ENCODE peak calls at places on chromosomes 12 and 14, in nine cellular contexts. P, J, Y, W, V, T, F, N and I are unnamed samples.

GRCh38 chr14:28785096-28785952 is 18.7 kb downstream of the FOXG1 start:
- DNase-seq in F (no peak), W (no peak), N (no peak), Y (no peak), P (no peak), J (no peak), V (no peak), T (no peak), I (peak)

GRCh38 chr12:127145929-127146789 is 1120.8 kb upstream of the TMEM132C start:
- DNase-seq in P (peak), W (no peak), T (peak), V (no peak), J (peak), Y (peak), N (peak), F (peak), I (peak)

GRCh38 chr12:106892075-106892474 is 63.6 kb upstream of the TMEM263 start:
- DNase-seq in Y (peak), P (peak), F (no peak), T (no peak), W (no peak), V (no peak), N (no peak), J (no peak), I (no peak)

GRCh38 chr12:116924558-116925453 is 14.1 kb downstream of the FBXW8 start:
- DNase-seq in V (no peak), W (no peak), N (no peak), Y (peak), F (no peak), P (no peak), T (no peak), J (no peak), I (no peak)

GRCh38 chr14:105300542-105301102 is at the start of gene BRF1:
- DNase-seq in W (peak), Y (peak), J (peak), T (peak), P (peak), N (peak), V (peak), F (peak), I (peak)

GRCh38 chr14:47278233-47278842 is 397.1 kb downstream of the MDGA2 start:
- DNase-seq in V (no peak), Y (peak), N (peak), T (no peak), F (no peak), W (no peak), J (peak), P (no peak), I (peak)

GRCh38 chr12:99879439-99879838 is 105.3 kb downstream of the ANKS1B start:
- DNase-seq in Y (no peak), F (no peak), P (no peak), N (no peak), V (no peak), T (no peak), J (no peak), W (no peak), I (no peak)

GRCh38 chr12:82413994-82414393 is 55.7 kb downstream of the METTL25 start:
- DNase-seq in V (no peak), W (no peak), N (no peak), Y (peak), F (no peak), T (no peak), J (no peak), P (no peak), I (no peak)

GRCh38 chr14:37089410-37089809 is 83.0 kb downstream of the SLC25A21 start:
- DNase-seq in F (no peak), V (no peak), W (no peak), T (no peak), N (no peak), Y (no peak), J (no peak), P (no peak), I (no peak)

GRCh38 chr14:35921745-35922144 is 95.6 kb downstream of the BRMS1L start:
- DNase-seq in V (no peak), F (no peak), N (no peak), P (no peak), W (no peak), J (no peak), Y (no peak), T (no peak), I (no peak)

GRCh38 chr14:65239143-65239672 is 136.9 kb upstream of the MAX start:
- DNase-seq in N (no peak), V (no peak), Y (no peak), J (no peak), T (peak), F (no peak), W (peak), P (peak), I (no peak)

GRCh38 chr14:103395245-103395644 is 10.0 kb downstream of the MARK3 start:
- DNase-seq in W (no peak), T (no peak), V (no peak), N (no peak), J (no peak), F (no peak), P (no peak), Y (no peak), I (no peak)

GRCh38 chr14:86481105-86481504 is 951.2 kb downstream of the FLRT2 start:
- DNase-seq in P (no peak), N (no peak), F (no peak), Y (no peak), J (no peak), T (no peak), V (no peak), W (no peak), I (no peak)

GRCh38 chr12:56884421-56884820 is 49.8 kb downstream of the SDR9C7 start:
- DNase-seq in T (no peak), W (no peak), N (no peak), J (no peak), F (no peak), Y (no peak), V (no peak), P (no peak), I (no peak)

GRCh38 chr12:2690348-2691000 is 104.3 kb upstream of the FKBP4 start:
- DNase-seq in J (no peak), F (no peak), P (no peak), V (no peak), N (no peak), Y (no peak), T (peak), W (no peak), I (no peak)

GRCh38 chr14:35504260-35504659 is 29.7 kb upstream of the INSM2 start:
- DNase-seq in N (no peak), F (no peak), W (no peak), T (no peak), J (no peak), V (no peak), Y (no peak), P (no peak), I (no peak)

GRCh38 chr14:102516531-102517411 is 7.2 kb upstream of the ANKRD9 start:
- DNase-seq in J (no peak), T (peak), W (no peak), F (peak), N (peak), Y (peak), V (no peak), P (peak), I (no peak)

GRCh38 chr12:12549426-12549825 is 13.2 kb downstream of the DUSP16 start:
- DNase-seq in Y (no peak), F (no peak), N (no peak), W (no peak), V (no peak), P (no peak), J (no peak), T (no peak), I (no peak)

GRCh38 chr12:96986883-96987523 is 79.9 kb downstream of the NEDD1 start:
- DNase-seq in P (no peak), T (no peak), N (peak), Y (no peak), V (no peak), J (no peak), F (no peak), W (no peak), I (no peak)

GRCh38 chr14:49545071-49545470 is 41.1 kb downstream of the RPS29 start:
- DNase-seq in N (no peak), Y (no peak), P (no peak), W (no peak), T (no peak), V (no peak), J (no peak), F (no peak), I (no peak)

GRCh38 chr12:108063192-108063591 is 65.9 kb upstream of the WSCD2 start:
- DNase-seq in T (no peak), Y (no peak), W (no peak), J (no peak), P (no peak), F (no peak), V (no peak), N (no peak), I (no peak)

GRCh38 chr12:46362895-46363581 is 9.5 kb downstream of the SLC38A2 start:
- DNase-seq in P (no peak), Y (no peak), F (no peak), N (no peak), W (no peak), V (no peak), J (no peak), T (no peak), I (no peak)

GRCh38 chr12:107511292-107511691 is 174.3 kb upstream of the PWP1 start:
- DNase-seq in Y (no peak), J (no peak), P (no peak), W (no peak), T (peak), N (no peak), F (no peak), V (no peak), I (no peak)

GRCh38 chr12:124740691-124741137 is 123.0 kb downstream of the SCARB1 start:
- DNase-seq in V (no peak), P (no peak), Y (peak), T (no peak), W (no peak), F (no peak), N (no peak), J (no peak), I (peak)

GRCh38 chr12:77685112-77685511 is 145.6 kb upstream of the NAV3 start:
- DNase-seq in Y (peak), J (peak), N (peak), F (no peak), P (no peak), W (peak), T (peak), V (no peak), I (no peak)

DNA sequence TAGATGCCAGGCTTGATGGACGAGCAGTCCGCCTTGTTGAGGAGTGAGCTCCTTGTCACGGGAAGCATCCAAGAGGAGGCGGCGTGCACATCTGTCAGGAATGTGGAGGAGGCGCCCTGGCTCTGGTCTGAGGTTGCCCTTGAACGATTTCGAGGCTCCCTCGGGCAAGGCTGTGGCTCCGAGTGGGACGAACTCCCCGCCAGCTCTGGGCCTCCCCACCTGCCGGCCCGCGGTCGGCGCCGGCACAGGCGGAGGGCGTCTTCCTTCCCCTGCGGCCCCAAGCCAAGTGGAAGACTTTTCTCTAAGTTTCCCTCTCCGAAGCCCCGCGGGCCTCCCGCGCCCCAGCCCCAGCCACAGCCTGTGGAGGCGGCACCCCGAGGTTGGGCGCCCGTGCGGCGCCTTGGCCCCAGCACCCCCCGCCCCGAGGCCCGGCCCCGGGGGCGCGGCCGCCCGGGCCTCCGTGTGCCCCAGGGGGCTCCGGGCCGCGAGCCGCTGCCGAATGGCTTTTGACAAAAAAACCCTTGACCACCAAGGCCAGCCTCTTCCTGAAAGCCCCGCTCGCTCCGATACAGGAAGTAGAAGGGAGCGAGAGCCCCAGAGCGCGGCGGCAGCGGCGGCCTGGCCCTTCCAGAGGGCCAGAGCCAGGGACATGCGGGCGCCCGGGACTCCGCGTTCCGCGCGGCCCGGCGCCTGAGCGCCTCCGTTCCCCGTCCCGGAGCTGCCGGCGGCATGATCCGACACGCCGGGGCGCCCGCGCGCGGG is at the start of gene RIN3:
- DNase-seq in T (peak), F (peak), Y (peak), P (peak), N (peak), V (peak), W (no peak), J (peak), I (no peak)
- H3K4me3 ChIP-seq in T (peak), F (peak), Y (peak), P (peak), N (peak), V (peak), W (peak), J (peak), I (peak)

GRCh38 chr12:42492267-42492666 is 97.3 kb downstream of the PRICKLE1 start:
- DNase-seq in N (no peak), Y (no peak), T (no peak), P (no peak), F (no peak), V (no peak), W (no peak), J (no peak), I (no peak)

GRCh38 chr12:42485823-42486222 is 103.7 kb downstream of the PRICKLE1 start:
- DNase-seq in T (no peak), Y (no peak), V (no peak), P (no peak), J (no peak), W (no peak), N (no peak), F (no peak), I (no peak)

GRCh38 chr12:42495244-42495643 is 94.3 kb downstream of the PRICKLE1 start:
- DNase-seq in J (no peak), N (no peak), V (no peak), F (no peak), W (no peak), Y (no peak), T (no peak), P (no peak), I (no peak)

GRCh38 chr12:42486407-42486806 is 103.1 kb downstream of the PRICKLE1 start:
- DNase-seq in J (no peak), W (no peak), P (no peak), T (no peak), V (no peak), F (no peak), N (no peak), Y (no peak), I (no peak)

GRCh38 chr12:42490261-42490842 is 99.2 kb downstream of the PRICKLE1 start:
- DNase-seq in T (no peak), W (no peak), F (no peak), Y (no peak), J (no peak), V (no peak), N (no peak), P (no peak), I (no peak)
- TF ChIP-seq CTCF in T (no peak), W (no peak), F (no peak), Y (no peak), J (no peak), V (no peak), N (no peak), P (no peak), I (no peak)

GRCh38 chr14:22489957-22490950 is 98.8 kb downstream of the DAD1 start:
- DNase-seq in T (no peak), W (no peak), J (no peak), P (no peak), N (no peak), F (no peak), V (no peak), Y (no peak), I (no peak)
- H3K4me3 ChIP-seq in T (no peak), W (no peak), J (no peak), P (no peak), N (no peak), F (peak), V (no peak), Y (no peak), I (no peak)

GRCh38 chr12:105378821-105379400 is 48.4 kb downstream of the C12orf75 start:
- DNase-seq in V (no peak), T (no peak), J (no peak), W (no peak), F (no peak), P (no peak), N (no peak), Y (no peak), I (no peak)

GRCh38 chr12:105385141-105385540 is 54.6 kb downstream of the C12orf75 start:
- DNase-seq in N (no peak), W (no peak), T (no peak), J (no peak), V (no peak), P (no peak), F (no peak), Y (peak), I (no peak)

GRCh38 chr12:105386431-105386830 is 55.9 kb downstream of the C12orf75 start:
- DNase-seq in J (no peak), V (no peak), Y (no peak), N (no peak), W (no peak), F (no peak), P (no peak), T (no peak), I (no peak)

GRCh38 chr12:105384220-105384619 is 53.7 kb downstream of the C12orf75 start:
- DNase-seq in W (no peak), T (no peak), F (no peak), N (no peak), Y (no peak), J (no peak), P (no peak), V (no peak), I (no peak)

DNA sequence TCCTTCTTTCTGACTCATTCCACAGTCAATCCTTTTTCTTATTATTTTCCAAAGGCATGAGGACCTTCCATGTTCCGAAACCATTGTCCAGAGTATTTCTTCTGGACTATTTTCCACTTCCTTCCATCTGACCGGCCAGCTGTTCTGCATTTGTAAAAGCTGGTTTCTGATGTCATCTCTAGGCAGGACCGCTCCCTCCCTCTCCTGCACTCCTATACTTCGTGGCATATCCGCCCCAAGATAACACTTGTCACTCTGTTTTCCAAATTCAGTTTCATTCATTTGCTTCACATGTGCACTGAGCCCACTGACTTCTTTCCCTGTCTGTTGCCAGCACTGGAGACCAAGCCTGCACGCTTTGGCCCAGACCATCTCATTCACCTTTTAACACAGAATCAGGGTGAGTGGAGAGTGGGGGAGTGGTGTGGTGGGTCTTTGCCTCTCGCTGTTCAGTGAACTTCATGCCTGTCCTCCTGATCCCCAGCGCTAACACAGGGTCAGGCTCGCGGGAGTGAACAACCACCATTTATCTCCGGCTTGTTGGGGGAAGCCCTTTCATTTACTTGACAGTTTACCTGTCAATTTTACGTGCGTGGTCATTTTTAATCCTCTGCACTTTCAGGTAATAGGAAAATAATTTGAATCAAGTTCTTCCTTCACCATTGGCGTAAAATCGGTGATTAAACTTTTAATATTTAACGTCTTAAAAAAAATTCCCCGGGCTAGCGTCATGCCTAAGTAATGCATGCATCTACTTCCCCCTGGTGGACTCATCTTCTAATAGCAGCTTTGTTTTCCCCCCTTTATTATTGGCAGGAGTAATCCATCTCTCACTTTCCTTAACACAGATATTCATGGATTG is 52.5 kb downstream of the C12orf75 start:
- DNase-seq in Y (peak), P (no peak), W (no peak), J (peak), V (no peak), F (no peak), T (no peak), N (peak), I (no peak)
- TF ChIP-seq CTCF in Y (peak), P (peak), W (peak), J (peak), V (peak), F (peak), T (no peak), N (peak), I (peak)

DNA sequence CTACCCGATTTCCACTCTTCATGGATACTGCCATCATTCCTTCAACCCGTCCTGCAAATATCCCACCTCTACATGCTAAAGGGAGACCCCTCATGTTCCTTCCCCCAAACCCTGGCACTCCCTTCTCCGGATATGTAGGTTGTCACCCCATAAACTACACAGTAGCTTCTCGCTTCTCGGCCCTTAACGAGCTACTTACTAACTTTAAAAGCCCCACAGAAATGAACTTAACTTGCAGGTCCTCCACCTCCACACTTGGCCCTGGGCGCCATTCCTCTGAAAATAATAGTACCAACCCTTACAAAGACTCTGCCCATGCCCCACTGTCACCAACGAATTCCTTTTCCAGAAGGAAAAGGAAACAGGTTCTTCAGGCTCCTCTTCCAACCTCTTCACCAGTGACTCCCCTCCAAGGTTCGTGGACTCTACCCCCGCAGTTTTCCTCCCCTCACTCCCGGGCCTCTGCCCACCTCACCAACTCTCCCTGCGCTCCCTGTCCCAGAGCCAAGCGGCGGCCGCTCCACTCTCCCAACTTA is 1.2 kb downstream of the SPPL3 start:
- DNase-seq in Y (no peak), J (no peak), N (no peak), V (no peak), T (no peak), W (no peak), F (no peak), P (no peak), I (no peak)
- H3K4me3 ChIP-seq in Y (peak), J (peak), N (peak), V (peak), T (peak), W (peak), F (peak), P (peak), I (peak)

GRCh38 chr12:52819021-52819420 is 5.1 kb upstream of the KRT4 start:
- DNase-seq in Y (no peak), V (no peak), W (no peak), F (no peak), T (no peak), J (no peak), P (no peak), N (no peak), I (no peak)
- TF ChIP-seq CTCF in Y (no peak), V (no peak), W (no peak), F (no peak), T (no peak), J (no peak), P (no peak), N (no peak), I (no peak)

GRCh38 chr14:99425272-99425681 is 55.4 kb downstream of the SETD3 start:
- DNase-seq in Y (peak), J (no peak), V (no peak), W (no peak), F (no peak), N (no peak), T (no peak), P (no peak), I (no peak)
- H3K4me3 ChIP-seq in Y (no peak), J (no peak), V (no peak), W (no peak), F (no peak), N (no peak), T (no peak), P (no peak), I (no peak)